ENCODE peak calls at places on chromosomes 12 and 14, in ten cellular contexts. M is neuronal stem cell; R is gastrocnemius medialis; L is AG04449; C is stimulated activated CD8-positive, alpha-beta memory T cell treated with anti-CD3 and anti-CD28 coated beads, Interleukin-4, amount 100 ng/mL, for 24 hours; A is left ventricle myocardium inferior; U is GM03348; G is NCI-H226; Y is LoVo; N is psoas muscle. T is an unnamed sample.

GRCh38 chr14:50082784-50083466 is 33.4 kb downstream of the VCPKMT start:
- DNase-seq in M (no peak), R (no peak), L (no peak), C (peak; percentile 74), A (no peak), U (no peak), G (no peak), Y (no peak), N (no peak), T (no peak)

GRCh38 chr12:90630006-90630405 is 325.0 kb downstream of the CCER1 start:
- DNase-seq in M (no peak), R (no peak), L (no peak), C (no peak), A (no peak), U (no peak), G (no peak), Y (no peak), N (no peak), T (no peak)

GRCh38 chr12:56007892-56008471 is 10.9 kb downstream of the SUOX start:
- DNase-seq in M (no peak), R (no peak), L (no peak), C (no peak), A (no peak), U (peak; percentile 44), G (no peak), Y (no peak), N (no peak), T (no peak)

GRCh38 chr14:99593971-99594841 is 9.8 kb downstream of the CCDC85C start:
- DNase-seq in M (no peak), R (no peak), L (no peak), C (no peak), A (no peak), U (no peak), G (no peak), Y (no peak), N (no peak), T (no peak)

GRCh38 chr12:96236221-96236822 is 42.1 kb downstream of the ELK3 start:
- DNase-seq in M (no peak), R (no peak), L (no peak), C (no peak), A (peak; percentile 50), U (peak; percentile 66), G (no peak), Y (no peak), N (peak; percentile 73), T (no peak)

GRCh38 chr12:112961536-112961935 is 16.8 kb upstream of the OAS2 start:
- DNase-seq in M (no peak), R (no peak), L (no peak), C (no peak), A (no peak), U (no peak), G (no peak), Y (no peak), N (no peak), T (no peak)

GRCh38 chr12:22121224-22121623 is 75.2 kb downstream of the CMAS start:
- DNase-seq in M (no peak), R (no peak), L (no peak), C (no peak), A (no peak), U (no peak), G (no peak), Y (no peak), N (no peak), T (no peak)

GRCh38 chr12:118704517-118704916 is 276.8 kb upstream of the SRRM4 start:
- DNase-seq in M (no peak), R (no peak), L (no peak), C (no peak), A (no peak), U (no peak), G (no peak), Y (no peak), N (no peak), T (no peak)

GRCh38 chr14:106372870-106373657 is 846.7 kb downstream of the TMEM121 start:
- DNase-seq in M (no peak), R (no peak), L (no peak), C (peak; percentile 70), A (peak; percentile 21), U (peak; percentile 6), G (no peak), Y (peak; percentile 66), N (peak; percentile 50), T (no peak)

GRCh38 chr12:98439471-98440164 is 75.8 kb upstream of the TMPO start:
- DNase-seq in M (no peak), R (no peak), L (no peak), C (no peak), A (no peak), U (peak; percentile 46), G (no peak), Y (no peak), N (no peak), T (no peak)

GRCh38 chr14:21096438-21096837 is 2.0 kb downstream of the ZNF219 start:
- DNase-seq in M (no peak), R (no peak), L (no peak), C (no peak), A (no peak), U (no peak), G (no peak), Y (no peak), N (no peak), T (no peak)

GRCh38 chr12:65632131-65632855 is 192.0 kb upstream of the HMGA2 start:
- DNase-seq in M (no peak), R (no peak), L (no peak), C (no peak), A (no peak), U (no peak), G (no peak), Y (no peak), N (no peak), T (no peak)

GRCh38 chr12:30687265-30687986 is 8.2 kb downstream of the IPO8 start:
- DNase-seq in M (no peak), R (no peak), L (no peak), C (no peak), A (no peak), U (no peak), G (no peak), Y (no peak), N (no peak), T (no peak)

GRCh38 chr12:23098110-23099049 is 473.4 kb downstream of the ETNK1 start:
- DNase-seq in M (no peak), R (no peak), L (no peak), C (no peak), A (no peak), U (no peak), G (no peak), Y (no peak), N (no peak), T (no peak)

GRCh38 chr14:29710015-29710414 is 217.6 kb downstream of the PRKD1 start:
- DNase-seq in M (no peak), R (no peak), L (no peak), C (no peak), A (no peak), U (no peak), G (peak; percentile 3), Y (no peak), N (no peak), T (no peak)

GRCh38 chr14:98137626-98138025 is 1134.4 kb downstream of the BCL11B start:
- DNase-seq in M (no peak), R (no peak), L (no peak), C (no peak), A (no peak), U (no peak), G (no peak), Y (no peak), N (no peak), T (no peak)

GRCh38 chr12:32091696-32092095 is 15.0 kb upstream of the BICD1 start:
- DNase-seq in M (no peak), R (no peak), L (no peak), C (no peak), A (no peak), U (no peak), G (no peak), Y (no peak), N (no peak), T (no peak)

GRCh38 chr14:99565383-99565782 is 38.6 kb downstream of the CCDC85C start:
- DNase-seq in M (no peak), R (no peak), L (no peak), C (no peak), A (no peak), U (no peak), G (no peak), Y (no peak), N (no peak), T (no peak)

GRCh38 chr14:70130498-70130897 is 58.3 kb downstream of the SLC8A3 start:
- DNase-seq in M (no peak), R (no peak), L (no peak), C (no peak), A (no peak), U (no peak), G (no peak), Y (no peak), N (no peak), T (no peak)

GRCh38 chr14:49306152-49306751 is 279.9 kb downstream of the RPS29 start:
- DNase-seq in M (no peak), R (no peak), L (no peak), C (no peak), A (no peak), U (peak; percentile 17), G (peak; percentile 36), Y (peak; percentile 18), N (no peak), T (no peak)

GRCh38 chr12:78530065-78530765 is 334.4 kb upstream of the SYT1 start:
- DNase-seq in M (peak; percentile 29), R (no peak), L (no peak), C (no peak), A (no peak), U (peak; percentile 36), G (peak; percentile 80), Y (no peak), N (no peak), T (no peak)

GRCh38 chr12:61706783-61707182 is 553.4 kb upstream of the USP15 start:
- DNase-seq in M (no peak), R (no peak), L (no peak), C (no peak), A (no peak), U (no peak), G (no peak), Y (no peak), N (no peak), T (no peak)

GRCh38 chr14:39847191-39847590 is 415.0 kb upstream of the FBXO33 start:
- DNase-seq in M (no peak), R (no peak), L (no peak), C (no peak), A (no peak), U (no peak), G (no peak), Y (no peak), N (no peak), T (no peak)

GRCh38 chr12:109270494-109270893 is 38.6 kb downstream of the FOXN4 start:
- DNase-seq in M (no peak), R (no peak), L (no peak), C (no peak), A (no peak), U (no peak), G (no peak), Y (no peak), N (no peak), T (no peak)

GRCh38 chr14:21748869-21749303 is 75.3 kb upstream of the OR4E1 start:
- DNase-seq in M (peak; percentile 49), R (no peak), L (no peak), C (peak; percentile 22), A (peak; percentile 18), U (peak; percentile 47), G (peak; percentile 20), Y (peak; percentile 39), N (no peak), T (peak; percentile 20)

GRCh38 chr14:75631453-75631831 is 29.2 kb downstream of the ERG28 start:
- DNase-seq in M (peak; percentile 26), R (no peak), L (no peak), C (no peak), A (no peak), U (peak; percentile 13), G (no peak), Y (no peak), N (no peak), T (no peak)

GRCh38 chr14:20866963-20867362 is 24.2 kb upstream of the RNASE3 start:
- DNase-seq in M (no peak), R (no peak), L (no peak), C (no peak), A (no peak), U (peak; percentile 11), G (no peak), Y (no peak), N (no peak), T (no peak)

GRCh38 chr14:65359503-65359902 is 53.0 kb upstream of the FUT8 start:
- DNase-seq in M (no peak), R (no peak), L (no peak), C (no peak), A (no peak), U (no peak), G (peak; percentile 15), Y (no peak), N (no peak), T (no peak)